ENCODE peak calls at places on chromosomes 12 and 14, in six cellular contexts. Y is transverse colon, H is IMR-90, J is sigmoid colon, B is heart left ventricle, X is endothelial cell of umbilical vein. W is an unnamed sample.

GRCh38 chr14:95516554-95517209 is at the start of gene SYNE3:
- DNase-seq in Y (peak), H (no peak), J (peak), B (peak), X (no peak), W (peak)

GRCh38 chr14:77580964-77581505 is 35.4 kb downstream of the SPTLC2 start:
- DNase-seq in Y (no peak), H (peak), J (no peak), B (no peak), X (peak), W (peak)

GRCh38 chr14:31962920-31963319 is 114.2 kb upstream of the ARHGAP5 start:
- DNase-seq in Y (no peak), H (no peak), J (no peak), B (no peak), X (no peak), W (no peak)

GRCh38 chr14:87698496-87698895 is 294.5 kb downstream of the GALC start:
- DNase-seq in Y (no peak), H (no peak), J (no peak), B (no peak), X (no peak), W (no peak)

GRCh38 chr12:116336542-116337065 is 59.1 kb upstream of the MED13L start:
- DNase-seq in Y (peak), H (peak), J (no peak), B (no peak), X (no peak), W (peak)

GRCh38 chr12:25957898-25958253 is 606 bp upstream of the RASSF8 start:
- DNase-seq in Y (no peak), H (peak), J (no peak), B (no peak), X (peak), W (no peak)

GRCh38 chr14:89616425-89617141 is 199.6 kb upstream of the FOXN3 start:
- DNase-seq in Y (no peak), H (peak), J (no peak), B (no peak), X (peak), W (no peak)

GRCh38 chr12:59484575-59484974 is 111.3 kb upstream of the SLC16A7 start:
- DNase-seq in Y (no peak), H (no peak), J (no peak), B (no peak), X (no peak), W (no peak)

GRCh38 chr12:25155031-25155576 is 39.9 kb downstream of the DNAI7 start:
- DNase-seq in Y (no peak), H (peak), J (no peak), B (no peak), X (peak), W (no peak)

GRCh38 chr12:5071496-5071895 is 27.8 kb downstream of the KCNA5 start:
- DNase-seq in Y (no peak), H (no peak), J (no peak), B (no peak), X (no peak), W (no peak)

GRCh38 chr14:89128616-89129015 is 288.4 kb downstream of the FOXN3 start:
- DNase-seq in Y (no peak), H (no peak), J (no peak), B (no peak), X (no peak), W (no peak)

GRCh38 chr14:73472182-73473114 is 14.1 kb upstream of the NUMB start:
- DNase-seq in Y (no peak), H (peak), J (no peak), B (no peak), X (peak), W (no peak)

GRCh38 chr12:131591714-131592709 is 118.9 kb upstream of the SFSWAP start:
- DNase-seq in Y (no peak), H (no peak), J (no peak), B (no peak), X (no peak), W (no peak)

GRCh38 chr14:78758333-78758732 is 588.2 kb downstream of the NRXN3 start:
- DNase-seq in Y (no peak), H (peak), J (no peak), B (no peak), X (peak), W (no peak)

GRCh38 chr12:54870617-54871016 is 16.3 kb downstream of the MUCL1 start:
- DNase-seq in Y (no peak), H (no peak), J (no peak), B (no peak), X (no peak), W (no peak)

GRCh38 chr14:56514663-56515371 is 64.8 kb upstream of the TMEM260 start:
- DNase-seq in Y (no peak), H (peak), J (no peak), B (no peak), X (no peak), W (no peak)

GRCh38 chr14:61553730-61554641 is 141.3 kb upstream of the HIF1A start:
- DNase-seq in Y (no peak), H (peak), J (no peak), B (no peak), X (no peak), W (no peak)

GRCh38 chr12:49666176-49666575 is 41.0 kb downstream of the FMNL3 start:
- DNase-seq in Y (no peak), H (no peak), J (no peak), B (no peak), X (no peak), W (no peak)

GRCh38 chr14:100532916-100533630 is 54.1 kb downstream of the BEGAIN start:
- DNase-seq in Y (no peak), H (peak), J (peak), B (peak), X (no peak), W (no peak)

GRCh38 chr12:53344824-53345485 is 8.8 kb upstream of the SP7 start:
- DNase-seq in Y (peak), H (peak), J (peak), B (peak), X (peak), W (peak)

GRCh38 chr14:39430762-39431415 is 1.3 kb downstream of the FBXO33 start:
- DNase-seq in Y (no peak), H (peak), J (peak), B (no peak), X (peak), W (no peak)

GRCh38 chr12:102216086-102216691 is 18.6 kb upstream of the PMCH start:
- DNase-seq in Y (no peak), H (peak), J (no peak), B (no peak), X (peak), W (no peak)

GRCh38 chr12:108727868-108728735 is 3.2 kb downstream of the CORO1C start:
- DNase-seq in Y (no peak), H (no peak), J (no peak), B (no peak), X (no peak), W (no peak)

GRCh38 chr14:30108975-30109700 is 181.5 kb upstream of the PRKD1 start:
- DNase-seq in Y (no peak), H (peak), J (no peak), B (no peak), X (no peak), W (no peak)

GRCh38 chr12:112107306-112107705 is 1.3 kb downstream of the NAA25 start:
- DNase-seq in Y (no peak), H (no peak), J (no peak), B (no peak), X (no peak), W (no peak)
- TF ChIP-seq POLR2A in Y (no peak), H (no peak), J (no peak), B (no peak), X (no peak), W (no peak)

GRCh38 chr12:103966736-103967135 is 1.1 kb downstream of the TDG start:
- DNase-seq in Y (no peak), H (no peak), J (no peak), B (no peak), X (no peak), W (no peak)
- TF ChIP-seq POLR2A in Y (no peak), H (no peak), J (no peak), B (no peak), X (no peak), W (no peak)

DNA sequence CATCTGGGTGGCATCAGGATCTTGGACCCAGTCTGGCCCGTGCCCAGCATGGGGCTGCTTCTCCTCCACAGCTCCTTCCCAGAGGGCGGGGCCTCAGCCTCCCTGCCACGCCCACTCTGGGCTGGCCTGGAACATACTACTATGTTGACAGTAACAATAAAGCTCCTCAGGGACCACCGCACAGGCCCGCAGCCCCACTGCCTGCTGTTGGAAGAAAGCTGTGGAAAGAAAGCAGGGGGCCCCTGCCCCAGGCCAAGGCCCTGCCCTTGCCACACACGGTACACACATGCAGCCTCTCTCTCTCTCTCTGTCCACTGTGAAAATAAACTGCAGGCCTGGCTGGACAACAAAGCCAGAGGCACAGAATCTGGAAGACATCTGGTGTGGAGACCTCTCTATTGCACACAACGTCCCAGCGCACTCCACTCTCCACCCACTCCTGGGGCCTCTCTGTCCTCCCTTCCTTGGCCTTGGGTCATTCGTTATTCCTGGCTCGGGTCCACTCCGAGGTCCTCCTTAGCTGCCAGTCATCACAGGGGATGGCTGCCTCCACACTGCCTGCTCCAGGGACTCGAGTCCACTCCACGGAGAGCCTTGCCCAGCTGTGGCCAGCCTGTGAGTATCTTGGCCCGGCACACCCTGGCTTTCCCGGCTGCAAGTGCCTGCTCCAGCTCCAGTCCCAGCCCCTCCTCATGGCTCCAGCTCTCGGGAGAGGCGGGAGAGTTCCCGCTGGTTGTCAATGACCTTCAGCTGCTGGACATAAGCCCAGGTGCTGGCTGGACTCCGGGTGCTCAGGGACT is 11.8 kb upstream of the ENDOU start:
- DNase-seq in Y (peak), H (peak), J (peak), B (peak), X (peak), W (no peak)
- TF ChIP-seq POLR2A in Y (no peak), H (no peak), J (no peak), B (no peak), X (no peak), W (no peak)

GRCh38 chr14:20613094-20614037 is 22.2 kb upstream of the RNASE12 start:
- DNase-seq in Y (peak), H (peak), J (peak), B (peak), X (peak), W (no peak)
- TF ChIP-seq POLR2A in Y (peak), H (no peak), J (no peak), B (no peak), X (no peak), W (no peak)

GRCh38 chr12:22374499-22374898 is 40.0 kb upstream of the ST8SIA1 start:
- DNase-seq in Y (no peak), H (no peak), J (no peak), B (no peak), X (no peak), W (no peak)
- TF ChIP-seq POLR2A in Y (no peak), H (no peak), J (no peak), B (no peak), X (no peak), W (no peak)

DNA sequence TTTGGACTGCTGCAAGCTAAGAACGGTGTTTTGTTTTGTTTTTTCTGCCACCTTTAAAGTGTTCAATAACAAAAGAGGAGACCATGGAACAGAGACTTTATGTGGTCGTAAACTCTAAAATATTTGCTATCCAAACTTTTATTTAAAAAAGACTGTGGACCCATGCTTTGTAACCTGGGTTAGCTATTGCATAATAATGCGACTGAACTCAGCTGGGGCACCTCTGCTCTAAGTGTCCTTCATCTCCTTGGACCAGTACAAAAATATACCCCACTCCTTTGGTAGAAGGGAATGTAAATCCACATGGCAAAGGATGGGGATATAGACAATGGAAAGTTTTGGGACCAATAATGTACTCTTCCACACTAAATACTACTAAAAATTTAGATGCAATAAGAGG is 65.5 kb downstream of the GPATCH2L start:
- DNase-seq in Y (no peak), H (no peak), J (no peak), B (no peak), X (no peak), W (no peak)
- TF ChIP-seq POLR2A in Y (no peak), H (no peak), J (no peak), B (no peak), X (no peak), W (no peak)

GRCh38 chr12:673849-674248 is 10.6 kb upstream of the NINJ2 start:
- DNase-seq in Y (no peak), H (no peak), J (no peak), B (no peak), X (no peak), W (no peak)

GRCh38 chr12:675562-675961 is 12.3 kb upstream of the NINJ2 start:
- DNase-seq in Y (no peak), H (no peak), J (no peak), B (no peak), X (no peak), W (no peak)

GRCh38 chr12:678747-679712 is 15.8 kb upstream of the NINJ2 start:
- DNase-seq in Y (no peak), H (no peak), J (no peak), B (no peak), X (no peak), W (no peak)

DNA sequence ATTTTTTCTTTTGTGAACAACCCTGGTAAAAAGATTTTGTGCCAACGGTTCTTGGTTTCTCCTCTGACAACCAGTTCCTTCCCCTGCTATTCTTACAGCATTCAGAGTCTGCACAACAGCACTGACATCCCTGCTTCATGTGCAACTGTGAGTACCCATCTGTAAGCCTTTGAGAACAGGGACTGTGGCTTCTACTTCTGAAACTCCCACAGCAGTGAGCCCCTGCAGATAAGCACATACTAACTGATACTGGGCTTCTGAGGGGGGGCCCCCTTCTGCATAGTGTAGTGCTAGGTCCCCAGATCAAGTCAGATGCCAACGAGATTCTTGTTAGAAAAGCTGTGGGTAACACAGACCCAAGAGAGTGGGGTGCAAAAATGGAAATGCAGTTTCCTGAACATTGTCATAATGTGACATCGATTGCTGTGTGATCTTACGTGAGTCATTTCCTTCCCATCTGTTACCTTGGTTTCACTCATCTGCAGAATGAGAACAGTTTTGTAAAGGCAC is 11.1 kb upstream of the NINJ2 start:
- DNase-seq in Y (no peak), H (peak), J (no peak), B (no peak), X (peak), W (no peak)
- TF ChIP-seq POLR2A in Y (no peak), H (no peak), J (no peak), B (no peak), X (no peak), W (peak)